ENCODE peak calls at places on chromosome 7, in five cellular contexts. Z, M, U, Y and X are unnamed samples.

GRCh38 chr7:100141554-100141949 is 7.2 kb upstream of the LAMTOR4 start:
- DNase-seq in Z (no peak), M (no peak), U (no peak), Y (peak; percentile 17), X (no peak)

GRCh38 chr7:80884511-80885195 is 34.2 kb downstream of the SEMA3C start:
- DNase-seq in Z (no peak), M (no peak), U (no peak), Y (no peak), X (no peak)

GRCh38 chr7:101235050-101235449 is 2.6 kb downstream of the CLDN15 start:
- DNase-seq in Z (no peak), M (no peak), U (no peak), Y (peak; percentile 37), X (no peak)

GRCh38 chr7:107989618-107990373 is 13.2 kb downstream of the LAMB1 start:
- DNase-seq in Z (peak; percentile 34), M (peak; percentile 40), U (no peak), Y (no peak), X (no peak)

GRCh38 chr7:41993173-41993867 is 243.7 kb downstream of the GLI3 start:
- DNase-seq in Z (no peak), M (no peak), U (no peak), Y (no peak), X (no peak)

GRCh38 chr7:92832623-92833023 is 3.8 kb downstream of the CDK6 start:
- DNase-seq in Z (no peak), M (no peak), U (no peak), Y (no peak), X (no peak)

GRCh38 chr7:6437251-6437650 is 10.5 kb downstream of the DAGLB start:
- DNase-seq in Z (no peak), M (no peak), U (no peak), Y (no peak), X (no peak)

GRCh38 chr7:134703781-134704180 is 57.1 kb downstream of the BPGM start:
- DNase-seq in Z (no peak), M (no peak), U (no peak), Y (no peak), X (no peak)

GRCh38 chr7:44463169-44463808 is 27.2 kb downstream of the NUDCD3 start:
- DNase-seq in Z (no peak), M (no peak), U (no peak), Y (peak; percentile 67), X (no peak)